ENCODE peak calls at places on chromosomes 3 and 15, in ten cellular contexts. N is cardiac fibroblast, E is osteocyte, P is foreskin fibroblast, K is progenitor cell of endocrine pancreas, S is AG09309, U is heart left ventricle, V is nephron progenitor cell, F is WTC11, D is AG09319. T is an unnamed sample.
A peak's percentile ranks its signal among the peaks of the same experiment; 100 is the strongest.

GRCh38 chr15:77507911-77508310 is 87.2 kb downstream of the HMG20A start:
- DNase-seq in N (peak; percentile 88), V (no peak), K (no peak), F (no peak), P (peak; percentile 41), U (no peak), S (no peak), E (no peak), D (no peak), T (no peak)

GRCh38 chr15:86044981-86045380 is 34.7 kb upstream of the AGBL1 start:
- DNase-seq in F (no peak), K (no peak), E (no peak), P (no peak), V (no peak), S (no peak), D (no peak), N (no peak), U (no peak), T (no peak)

GRCh38 chr3:185585523-185585861 is 603 bp upstream of the SENP2 start:
- DNase-seq in F (no peak), P (no peak), S (no peak), U (no peak), D (no peak), N (no peak), V (no peak), K (no peak), E (no peak), T (no peak)

GRCh38 chr3:154122096-154122911 is 1.1 kb downstream of the ARHGEF26 start:
- DNase-seq in V (peak; percentile 41), N (no peak), E (no peak), D (no peak), P (no peak), U (peak; percentile 65), F (peak; percentile 51), K (peak; percentile 16), S (no peak), T (peak; percentile 36)

GRCh38 chr3:27312044-27312668 is 57.0 kb downstream of the NEK10 start:
- DNase-seq in K (no peak), P (peak; percentile 63), D (peak; percentile 39), S (peak; percentile 41), E (no peak), F (no peak), V (peak; percentile 11), N (peak; percentile 84), U (no peak), T (no peak)

GRCh38 chr3:5195605-5196004 is 8.1 kb downstream of the EDEM1 start:
- DNase-seq in K (no peak), V (no peak), S (no peak), E (no peak), N (peak; percentile 20), P (no peak), D (no peak), U (peak; percentile 67), F (no peak), T (no peak)

GRCh38 chr3:31670722-31671121 is 138.0 kb downstream of the STT3B start:
- DNase-seq in S (no peak), K (no peak), E (no peak), P (no peak), U (no peak), N (no peak), D (no peak), F (no peak), V (no peak), T (no peak)

GRCh38 chr3:45362768-45363167 is 25.6 kb upstream of the LARS2 start:
- DNase-seq in N (peak; percentile 22), S (no peak), V (no peak), P (peak; percentile 52), D (no peak), K (no peak), E (no peak), F (no peak), U (no peak), T (no peak)

GRCh38 chr15:82646250-82647044 is 716 bp downstream of the CPEB1 start:
- DNase-seq in P (no peak), F (peak; percentile 62), S (no peak), U (no peak), N (no peak), V (peak; percentile 34), D (no peak), K (no peak), E (no peak), T (peak; percentile 57)

GRCh38 chr15:76973362-76973743 is 21.6 kb upstream of the PSTPIP1 start:
- DNase-seq in P (no peak), U (peak; percentile 73), E (peak; percentile 75), D (no peak), V (peak; percentile 66), F (peak; percentile 84), N (peak; percentile 69), K (no peak), S (no peak), T (peak; percentile 76)

GRCh38 chr3:146196789-146197188 is 35.8 kb upstream of the PLOD2 start:
- DNase-seq in E (no peak), K (no peak), P (no peak), F (no peak), U (no peak), D (no peak), V (no peak), S (no peak), N (no peak), T (no peak)
- TF ChIP-seq CTCF in E (no peak), K (no peak), P (no peak), F (no peak), U (no peak), D (no peak), V (no peak), S (no peak), N (no peak), T (no peak)

GRCh38 chr3:48656061-48656840 is 6.4 kb downstream of the CELSR3 start:
- DNase-seq in N (peak; percentile 74), K (peak; percentile 78), V (peak; percentile 95), P (peak; percentile 68), U (peak; percentile 92), E (no peak), F (peak; percentile 91), D (no peak), S (peak; percentile 10), T (peak; percentile 88)
- TF ChIP-seq CTCF in N (no peak), K (peak; percentile 80), V (peak; percentile 61), P (peak; percentile 32), U (peak; percentile 54), E (peak; percentile 68), F (peak; percentile 47), D (peak; percentile 17), S (peak; percentile 28), T (peak; percentile 77)

GRCh38 chr3:126952261-126952982 is 30.5 kb upstream of the PLXNA1 start:
- DNase-seq in K (no peak), S (no peak), V (no peak), E (no peak), U (no peak), F (peak; percentile 2), P (no peak), D (no peak), N (no peak), T (peak; percentile 9)

GRCh38 chr3:126951561-126951960 is 31.4 kb upstream of the PLXNA1 start:
- DNase-seq in S (no peak), E (no peak), D (no peak), F (peak; percentile 1), V (no peak), U (no peak), N (no peak), K (no peak), P (no peak), T (peak; percentile 3)

GRCh38 chr3:126955004-126955790 is 27.7 kb upstream of the PLXNA1 start:
- DNase-seq in V (no peak), N (no peak), E (no peak), U (no peak), K (no peak), P (no peak), F (peak; percentile 5), S (no peak), D (no peak), T (peak; percentile 11)

GRCh38 chr3:126954141-126954845 is 28.6 kb upstream of the PLXNA1 start:
- DNase-seq in N (no peak), K (no peak), P (no peak), S (no peak), E (no peak), D (no peak), V (no peak), F (peak; percentile 5), U (no peak), T (peak; percentile 9)

GRCh38 chr3:126952983-126953660 is 29.8 kb upstream of the PLXNA1 start:
- DNase-seq in K (no peak), E (no peak), U (no peak), F (peak; percentile 4), D (no peak), N (no peak), P (no peak), V (no peak), S (no peak), T (peak; percentile 4)
- TF ChIP-seq CTCF in K (no peak), E (no peak), U (no peak), F (no peak), D (no peak), N (no peak), P (no peak), V (no peak), S (no peak), T (no peak)

DNA sequence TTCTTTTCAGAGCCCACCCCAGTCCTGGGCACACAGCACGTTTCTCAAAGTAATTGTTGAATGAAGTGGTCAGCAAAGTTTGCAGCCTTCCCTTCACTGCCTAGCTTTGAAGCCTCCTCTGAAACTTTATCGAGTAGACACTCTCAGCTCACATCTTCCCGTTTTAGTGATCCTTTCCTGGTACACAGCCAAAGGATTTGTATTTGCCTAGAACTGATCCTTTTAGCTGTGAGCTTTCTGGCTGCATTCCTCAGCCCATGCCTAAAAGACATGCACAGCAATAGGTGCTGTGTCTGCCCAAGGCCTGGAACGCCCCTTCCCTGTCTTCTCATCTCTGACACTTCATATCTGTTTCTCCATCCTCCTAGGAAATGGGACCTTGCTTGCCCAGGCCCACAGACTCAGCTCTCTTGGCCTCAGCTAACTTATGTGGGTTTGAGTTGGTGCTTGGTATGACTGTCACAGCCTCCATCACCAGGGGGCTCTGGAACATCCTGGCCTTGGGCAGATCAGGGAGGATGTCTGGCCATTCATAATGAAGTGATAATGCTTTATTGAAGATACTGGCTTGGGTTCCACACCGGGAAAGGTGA is 156.8 kb upstream of the SMAD3 start:
- DNase-seq in U (no peak), F (no peak), N (no peak), K (no peak), V (no peak), S (no peak), P (no peak), D (no peak), E (no peak), T (no peak)
- TF ChIP-seq CTCF in U (no peak), F (no peak), N (no peak), K (no peak), V (no peak), S (no peak), P (no peak), D (no peak), E (no peak), T (no peak)

DNA sequence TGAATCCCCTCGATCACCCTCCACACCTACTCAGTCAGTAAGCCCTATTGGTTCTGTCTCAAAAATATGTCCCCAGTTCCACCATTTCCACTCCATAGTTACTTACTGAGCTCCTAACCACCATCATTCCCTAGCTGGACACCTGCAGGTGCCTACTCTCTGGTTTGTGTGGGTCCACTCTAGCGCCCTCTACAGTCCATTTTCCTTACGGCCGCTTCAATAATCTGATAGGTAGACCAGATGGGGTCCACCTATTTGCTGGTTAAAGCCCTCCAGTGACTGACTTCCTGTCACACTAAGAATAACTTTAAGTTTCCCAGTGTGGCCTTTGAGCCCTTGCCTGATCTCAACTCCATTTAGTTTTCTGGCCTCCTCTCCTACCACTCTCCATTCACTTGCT is 5.0 kb downstream of the GXYLT2 start:
- DNase-seq in S (no peak), P (no peak), U (no peak), F (peak; percentile 75), E (no peak), D (no peak), N (peak; percentile 23), K (no peak), V (no peak), T (no peak)
- TF ChIP-seq CTCF in S (peak; percentile 14), P (peak; percentile 20), U (no peak), F (peak; percentile 70), E (peak; percentile 21), D (peak; percentile 18), N (peak; percentile 43), K (peak; percentile 42), V (peak; percentile 28), T (no peak)